ENCODE peak calls at places on chromosomes 11 and 22, in ten cellular contexts. P is endodermal cell; O is MM.1S; A is Caco-2; K is hepatocyte; J is cardiac muscle cell; L is PC-3; D is adipocyte; N is CD4-positive, alpha-beta memory T cell; W is fibroblast of lung. F is an unnamed sample. For H3K9me3, H3K27me3 and H3K4me1, the result is how much of the 10 kb centered on the place peaks cover.

GRCh38 chr22:23401111-23401909 is 178.8 kb downstream of the IGLL1 start:
- DNase-seq in O (no peak), K (peak), L (no peak), D (peak), P (no peak), N (no peak), A (no peak), J (no peak), W (peak), F (no peak)

GRCh38 chr11:78800089-78800690 is 225.5 kb upstream of the NARS2 start:
- DNase-seq in D (peak), A (no peak), L (peak), J (no peak), P (no peak), O (no peak), N (no peak), W (no peak), K (no peak), F (no peak)

GRCh38 chr11:3006505-3007260 is 14.6 kb upstream of the NAP1L4 start:
- DNase-seq in L (no peak), O (no peak), N (no peak), J (peak), P (no peak), K (no peak), A (no peak), D (no peak), W (no peak), F (no peak)

GRCh38 chr11:62411524-62411923 is 7.3 kb upstream of the SCGB1A1 start:
- DNase-seq in J (no peak), K (no peak), D (no peak), P (no peak), O (no peak), A (no peak), W (no peak), N (no peak), L (no peak), F (no peak)

GRCh38 chr22:49975543-49976389 is 15.2 kb downstream of the PIM3 start:
- DNase-seq in O (no peak), P (peak), J (no peak), L (no peak), N (no peak), K (no peak), D (no peak), W (peak), A (peak), F (peak)

GRCh38 chr22:40586781-40587180 is 49.7 kb downstream of the MRTFA start:
- DNase-seq in A (no peak), J (no peak), W (no peak), D (no peak), P (no peak), O (no peak), K (no peak), L (no peak), N (no peak), F (no peak)

GRCh38 chr11:124867700-124868099 is 2.5 kb downstream of the ROBO3 start:
- DNase-seq in P (peak), D (peak), W (peak), O (peak), L (peak), K (peak), J (peak), A (peak), N (peak), F (no peak)

GRCh38 chr11:46216040-46216764 is 61.3 kb upstream of the CREB3L1 start:
- DNase-seq in A (no peak), K (no peak), W (peak), N (no peak), J (no peak), L (no peak), D (no peak), O (peak), P (no peak), F (no peak)

GRCh38 chr11:44993971-44994705 is 43.5 kb upstream of the TP53I11 start:
- DNase-seq in K (no peak), P (peak), A (no peak), N (no peak), O (no peak), J (no peak), L (no peak), D (no peak), W (no peak), F (no peak)

GRCh38 chr22:23800297-23801237 is 13.8 kb downstream of the SMARCB1 start:
- DNase-seq in O (no peak), J (no peak), A (no peak), P (peak), N (no peak), K (no peak), L (no peak), W (no peak), D (no peak), F (no peak)

GRCh38 chr22:46735747-46736608 is 2.1 kb downstream of the CERK start:
- DNase-seq in D (no peak), L (no peak), P (peak), O (no peak), N (no peak), K (peak), J (no peak), W (peak), A (no peak), F (no peak)

GRCh38 chr11:39374963-39375698 is 2084.3 kb downstream of the LRRC4C start:
- DNase-seq in O (peak), D (peak), L (peak), N (peak), W (peak), K (peak), J (peak), A (peak), P (no peak), F (no peak)

GRCh38 chr11:128026596-128026995 is 560.8 kb downstream of the ETS1 start:
- DNase-seq in O (no peak), A (no peak), K (peak), P (no peak), L (peak), D (peak), W (peak), J (no peak), N (no peak), F (no peak)

GRCh38 chr11:86678296-86678695 is 5.9 kb upstream of the ME3 start:
- DNase-seq in N (no peak), J (no peak), A (no peak), K (no peak), O (no peak), L (no peak), W (no peak), P (no peak), D (no peak), F (no peak)

GRCh38 chr22:31861226-31861840 is 83.0 kb upstream of the YWHAH start:
- DNase-seq in O (no peak), A (no peak), W (no peak), P (no peak), N (no peak), L (peak), J (no peak), K (no peak), D (no peak), F (no peak)

GRCh38 chr11:48087974-48088681 is 107.8 kb downstream of the PTPRJ start:
- DNase-seq in W (no peak), N (no peak), J (no peak), K (no peak), P (peak), O (no peak), L (no peak), D (no peak), A (no peak), F (peak)

GRCh38 chr11:5809905-5810792 is 1.4 kb downstream of the OR52N2 start:
- DNase-seq in A (no peak), W (no peak), P (no peak), K (no peak), O (no peak), J (no peak), L (no peak), D (no peak), N (no peak), F (no peak)

GRCh38 chr11:47359586-47359985 is 7.1 kb upstream of the MYBPC3 start:
- DNase-seq in D (no peak), A (no peak), L (no peak), O (no peak), P (no peak), W (no peak), N (no peak), K (no peak), J (no peak), F (no peak)

GRCh38 chr11:36057372-36058045 is 113.6 kb downstream of the LDLRAD3 start:
- DNase-seq in L (no peak), K (no peak), A (no peak), D (no peak), P (no peak), J (no peak), N (no peak), W (no peak), O (no peak), F (no peak)

GRCh38 chr11:111743700-111744099 is 22.5 kb downstream of the PPP2R1B start:
- DNase-seq in A (no peak), D (no peak), W (no peak), N (no peak), J (no peak), P (no peak), O (no peak), K (no peak), L (no peak), F (no peak)

GRCh38 chr11:102456381-102456780 is 3.8 kb upstream of the TMEM123 start:
- DNase-seq in O (no peak), P (no peak), W (no peak), K (no peak), D (no peak), L (no peak), A (peak), N (no peak), J (no peak), F (no peak)

GRCh38 chr22:41782316-41782715 is 18.2 kb upstream of the CCDC134 start:
- DNase-seq in P (no peak), K (no peak), N (no peak), A (no peak), L (no peak), W (no peak), D (no peak), O (no peak), J (no peak), F (no peak)

GRCh38 chr22:19271856-19272535 is 19.5 kb downstream of the CLTCL1 start:
- DNase-seq in J (no peak), W (peak), P (no peak), D (peak), K (peak), N (no peak), O (no peak), A (peak), L (peak), F (no peak)

GRCh38 chr11:1292644-1293618 is 16.5 kb downstream of the TOLLIP start:
- DNase-seq in O (no peak), J (no peak), W (no peak), P (no peak), N (no peak), D (no peak), A (no peak), K (no peak), L (no peak), F (peak)

GRCh38 chr22:49930596-49931412 is 12.4 kb downstream of the CRELD2 start:
- DNase-seq in D (peak), J (peak), N (peak), K (peak), O (peak), L (peak), A (peak), W (peak), P (peak), F (peak)

GRCh38 chr11:21475276-21475675 is 717.6 kb upstream of the ANO5 start:
- DNase-seq in P (no peak), L (no peak), D (no peak), A (no peak), N (no peak), K (no peak), W (no peak), O (no peak), J (no peak), F (no peak)

GRCh38 chr11:30392221-30392784 is 69.4 kb downstream of the ARL14EP start:
- DNase-seq in O (no peak), A (no peak), D (no peak), L (no peak), W (peak), N (no peak), J (peak), P (no peak), K (peak), F (peak)

GRCh38 chr22:23622634-23623033 is 9.5 kb downstream of the DRICH1 start:
- DNase-seq in W (no peak), K (no peak), N (no peak), L (peak), J (peak), A (no peak), D (peak), P (no peak), O (no peak), F (no peak)

DNA sequence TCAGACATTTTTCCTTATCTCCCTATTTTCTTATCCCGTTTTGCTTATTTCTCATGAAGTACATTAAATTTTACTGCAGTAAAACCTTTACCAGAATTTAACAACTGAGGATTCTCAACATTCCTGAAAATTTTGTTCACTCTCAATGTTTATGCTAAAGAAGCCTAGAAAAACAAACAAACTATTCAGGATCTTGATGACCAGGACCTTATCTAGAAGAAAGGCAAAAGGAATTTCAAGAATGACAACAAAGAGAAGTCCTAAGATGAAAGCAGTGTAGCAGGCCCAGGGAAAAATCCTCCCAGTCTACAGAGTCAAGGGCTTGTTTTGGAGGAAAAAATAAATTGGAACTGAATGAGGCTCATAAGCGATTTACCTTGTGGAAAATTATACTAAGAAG is 283.3 kb upstream of the ARHGAP42 start:
- DNase-seq in P (peak), D (peak), L (no peak), J (peak), A (peak), N (no peak), O (no peak), K (no peak), W (peak), F (no peak)
- H3K9me3 ChIP-seq in P (under half), D (under half), L (under half), J (under half), A (half or more), N (under half), O (under half), K (under half), W (under half), F (under half)

GRCh38 chr11:117876341-117877119 is at the start of gene FXYD6:
- DNase-seq in P (peak), A (peak), O (no peak), K (peak), D (peak), W (peak), N (peak), L (no peak), J (peak), F (peak)

GRCh38 chr11:117876049-117876340 is 463 bp downstream of the FXYD6 start:
- DNase-seq in W (no peak), A (no peak), L (no peak), J (no peak), K (no peak), N (no peak), P (no peak), O (no peak), D (no peak), F (no peak)

GRCh38 chr11:117875397-117876048 is 935 bp downstream of the FXYD6 start:
- DNase-seq in K (no peak), L (no peak), D (no peak), J (peak), N (peak), P (no peak), W (no peak), O (no peak), A (no peak), F (peak)

GRCh38 chr11:117878314-117878938 is 2.0 kb upstream of the FXYD6 start:
- DNase-seq in A (no peak), N (no peak), W (no peak), O (no peak), L (no peak), D (no peak), P (peak), J (no peak), K (no peak), F (no peak)

GRCh38 chr11:117877120-117877784 is 794 bp upstream of the FXYD6 start:
- DNase-seq in D (no peak), K (no peak), O (no peak), L (no peak), P (peak), N (no peak), A (no peak), J (no peak), W (no peak), F (peak)
- H3K27me3 ChIP-seq in D (half or more), K (half or more), O (half or more), L (half or more), P (under half), N (under half), A (under half), J (under half), W (under half), F (under half)

GRCh38 chr11:9530901-9531625 is 42.4 kb upstream of the WEE1 start:
- DNase-seq in L (no peak), J (no peak), P (peak), N (no peak), K (no peak), W (no peak), A (no peak), D (no peak), O (no peak), F (no peak)

GRCh38 chr11:9528141-9528511 is 45.3 kb upstream of the WEE1 start:
- DNase-seq in D (no peak), A (no peak), W (no peak), O (no peak), N (no peak), J (no peak), L (no peak), K (no peak), P (no peak), F (no peak)

GRCh38 chr11:9528573-9529332 is 44.7 kb upstream of the WEE1 start:
- DNase-seq in J (peak), L (no peak), K (no peak), D (no peak), N (no peak), O (no peak), W (no peak), P (no peak), A (no peak), F (no peak)

GRCh38 chr11:9529333-9529648 is 44.2 kb upstream of the WEE1 start:
- DNase-seq in W (peak), P (peak), K (no peak), A (no peak), D (no peak), L (no peak), J (peak), O (no peak), N (no peak), F (no peak)

DNA sequence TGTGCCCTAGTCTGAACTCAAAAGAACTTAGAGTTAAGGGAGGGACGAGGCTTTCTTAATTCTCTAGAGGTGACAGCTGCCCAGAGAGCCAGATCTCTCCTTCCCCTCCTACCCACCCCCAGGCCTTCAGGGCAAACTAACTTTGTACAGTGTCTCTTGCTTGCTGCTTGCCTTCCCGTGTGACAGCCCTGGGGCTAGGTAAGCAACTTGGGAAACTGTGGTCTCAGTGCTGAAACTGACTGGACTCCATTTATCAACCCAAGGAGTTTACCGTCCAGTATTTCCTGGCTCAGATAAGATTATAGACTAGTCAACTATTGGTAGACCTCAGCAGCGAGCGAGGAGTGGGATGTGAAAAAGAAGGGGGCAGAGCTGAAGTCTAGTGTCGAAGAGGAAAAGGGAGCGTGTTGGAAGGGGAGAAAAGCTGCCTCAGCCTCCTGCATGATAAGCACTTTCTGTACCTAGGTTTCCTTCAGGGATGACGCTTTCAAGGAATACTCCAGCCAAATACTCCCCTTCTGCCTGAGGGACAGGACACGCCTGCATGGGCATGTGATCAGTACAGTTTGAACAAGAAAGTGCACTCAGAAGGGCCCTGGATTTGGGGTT is 43.3 kb upstream of the WEE1 start:
- DNase-seq in P (no peak), N (no peak), J (peak), A (peak), D (no peak), W (no peak), L (no peak), O (no peak), K (no peak), F (no peak)
- H3K4me1 ChIP-seq in P (under half), N (under half), J (under half), A (half or more), D (under half), W (under half), L (under half), O (under half), K (under half), F (under half)

DNA sequence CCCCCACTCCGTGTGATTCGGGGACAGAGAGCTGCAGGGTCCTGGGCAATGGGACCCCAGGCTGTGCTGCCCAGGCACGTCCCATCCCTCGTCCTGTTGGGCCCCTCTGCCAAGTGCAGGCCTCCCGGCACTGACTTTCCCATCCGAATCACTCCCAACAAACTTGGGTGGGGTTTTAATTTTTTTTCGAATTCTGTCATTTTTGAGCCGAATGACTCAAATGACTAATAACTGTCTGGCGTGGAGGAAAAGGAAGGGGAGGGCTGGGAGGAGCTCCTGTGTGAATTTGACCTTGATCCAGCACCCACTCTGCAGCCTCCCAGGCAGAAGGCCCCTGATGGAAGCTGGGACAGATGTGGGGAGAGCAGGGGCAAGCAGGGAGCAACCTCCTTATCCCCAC is 1173.2 kb downstream of the BRD1 start:
- DNase-seq in A (no peak), W (peak), N (no peak), O (no peak), J (no peak), P (no peak), L (no peak), D (no peak), K (no peak), F (no peak)
- H3K9me3 ChIP-seq in A (under half), W (under half), N (under half), O (under half), J (under half), P (under half), L (under half), D (under half), K (under half), F (under half)

DNA sequence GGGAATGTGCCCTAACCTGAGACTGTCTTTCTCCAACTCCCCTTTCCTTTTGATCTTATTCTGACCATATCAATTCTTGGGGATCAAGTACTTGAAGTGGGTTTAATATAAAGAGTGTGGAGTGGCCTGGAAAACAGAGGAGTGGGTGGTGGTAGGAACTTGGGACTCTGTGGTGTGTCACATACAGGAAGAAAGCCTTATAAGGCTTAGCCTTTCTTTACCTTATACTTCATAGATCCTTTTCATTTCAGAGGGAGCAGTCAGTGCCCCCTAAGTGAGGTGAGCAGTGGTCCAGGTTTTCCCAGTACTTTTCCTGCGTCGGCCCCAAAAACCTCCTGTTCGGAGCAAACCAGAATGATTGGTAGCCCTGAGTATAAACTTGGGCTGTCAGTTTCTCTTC is 486 bp downstream of the OOSP1 start:
- DNase-seq in N (no peak), A (no peak), K (no peak), J (no peak), L (no peak), P (no peak), O (no peak), W (no peak), D (no peak), F (no peak)
- H3K27me3 ChIP-seq in N (under half), A (under half), K (under half), J (under half), L (under half), P (under half), O (under half), W (under half), D (under half), F (under half)

GRCh38 chr11:65593518-65594414 is 1.8 kb downstream of the KCNK7 start:
- DNase-seq in W (peak), N (peak), K (no peak), J (peak), L (peak), O (peak), D (peak), A (peak), P (peak), F (no peak)
- H3K4me1 ChIP-seq in W (under half), N (under half), K (under half), J (under half), L (under half), O (under half), D (under half), A (under half), P (under half), F (under half)

DNA sequence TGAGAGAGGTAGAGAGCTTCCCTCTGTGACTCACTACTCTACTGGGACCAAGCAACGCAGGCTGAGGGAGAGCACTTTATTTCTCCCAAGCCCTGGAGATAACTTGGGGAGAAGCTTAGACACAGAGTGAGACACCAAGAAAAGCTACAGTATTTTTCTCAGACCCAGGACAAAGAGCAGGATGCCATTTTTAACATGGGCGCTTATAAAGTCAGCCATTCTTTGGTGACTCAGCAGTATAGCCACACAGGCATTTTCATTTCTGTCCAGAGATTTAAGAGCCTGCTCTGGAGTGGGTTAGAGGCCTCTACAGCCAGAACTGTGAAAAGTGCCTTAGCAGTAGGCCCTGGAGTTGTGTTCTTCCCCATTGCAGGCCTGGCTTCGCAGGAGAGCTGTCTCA is 55.0 kb upstream of the GLYAT start:
- DNase-seq in K (no peak), N (no peak), W (no peak), P (no peak), O (no peak), A (no peak), D (no peak), L (no peak), J (no peak), F (no peak)
- H3K9me3 ChIP-seq in K (under half), N (under half), W (under half), P (under half), O (under half), A (under half), D (under half), L (under half), J (under half), F (under half)

F was measured in heart left ventricle.